ENCODE peak calls at places on chromosomes 2 and 18, in nine cellular contexts. One of them, this sample, is unnamed.

GRCh38 chr2:226514895-226515294 is 284.7 kb downstream of the IRS1 start:
- DNase-seq in HFF-Myc: no peak
- DNase-seq in fibroblast of the aortic adventitia: peak
- DNase-seq in brain microvascular endothelial cell: peak
- DNase-seq in cardiac fibroblast: peak
- DNase-seq in ovary: no peak
- DNase-seq in BE2C: no peak
- DNase-seq in GM06990: no peak
- DNase-seq in left ventricle myocardium inferior: no peak
- DNase-seq in this sample: peak

GRCh38 chr18:65016631-65017371 is 734.0 kb upstream of the CDH7 start:
- DNase-seq in ovary: no peak
- DNase-seq in BE2C: no peak
- DNase-seq in GM06990: no peak
- DNase-seq in cardiac fibroblast: no peak
- DNase-seq in fibroblast of the aortic adventitia: no peak
- DNase-seq in left ventricle myocardium inferior: no peak
- DNase-seq in HFF-Myc: no peak
- DNase-seq in brain microvascular endothelial cell: no peak
- DNase-seq in this sample: no peak

GRCh38 chr18:68033466-68033865 is 516.9 kb upstream of the DSEL start:
- DNase-seq in HFF-Myc: no peak
- DNase-seq in cardiac fibroblast: peak
- DNase-seq in left ventricle myocardium inferior: no peak
- DNase-seq in brain microvascular endothelial cell: peak
- DNase-seq in GM06990: no peak
- DNase-seq in BE2C: no peak
- DNase-seq in ovary: no peak
- DNase-seq in fibroblast of the aortic adventitia: peak
- DNase-seq in this sample: peak

GRCh38 chr18:10745232-10745631 is 219.4 kb downstream of the NAPG start:
- DNase-seq in cardiac fibroblast: no peak
- DNase-seq in left ventricle myocardium inferior: no peak
- DNase-seq in brain microvascular endothelial cell: no peak
- DNase-seq in BE2C: no peak
- DNase-seq in HFF-Myc: no peak
- DNase-seq in fibroblast of the aortic adventitia: no peak
- DNase-seq in ovary: no peak
- DNase-seq in GM06990: no peak
- DNase-seq in this sample: no peak

GRCh38 chr2:12636837-12637581 is 79.7 kb upstream of the TRIB2 start:
- DNase-seq in fibroblast of the aortic adventitia: peak
- DNase-seq in cardiac fibroblast: peak
- DNase-seq in GM06990: no peak
- DNase-seq in ovary: no peak
- DNase-seq in HFF-Myc: no peak
- DNase-seq in BE2C: peak
- DNase-seq in left ventricle myocardium inferior: no peak
- DNase-seq in brain microvascular endothelial cell: peak
- DNase-seq in this sample: peak

GRCh38 chr18:68796936-68797690 is 767 bp upstream of the CCDC102B start:
- DNase-seq in left ventricle myocardium inferior: peak
- DNase-seq in fibroblast of the aortic adventitia: peak
- DNase-seq in cardiac fibroblast: peak
- DNase-seq in HFF-Myc: peak
- DNase-seq in GM06990: no peak
- DNase-seq in ovary: no peak
- DNase-seq in brain microvascular endothelial cell: peak
- DNase-seq in BE2C: no peak
- DNase-seq in this sample: peak

GRCh38 chr2:36626756-36627155 is 28.8 kb upstream of the FEZ2 start:
- DNase-seq in BE2C: no peak
- DNase-seq in cardiac fibroblast: no peak
- DNase-seq in GM06990: no peak
- DNase-seq in fibroblast of the aortic adventitia: no peak
- DNase-seq in left ventricle myocardium inferior: no peak
- DNase-seq in ovary: no peak
- DNase-seq in brain microvascular endothelial cell: no peak
- DNase-seq in HFF-Myc: no peak
- DNase-seq in this sample: no peak

GRCh38 chr2:144198116-144198515 is 321.8 kb downstream of the ZEB2 start:
- DNase-seq in cardiac fibroblast: peak
- DNase-seq in BE2C: no peak
- DNase-seq in brain microvascular endothelial cell: peak
- DNase-seq in fibroblast of the aortic adventitia: peak
- DNase-seq in GM06990: no peak
- DNase-seq in HFF-Myc: peak
- DNase-seq in left ventricle myocardium inferior: no peak
- DNase-seq in ovary: no peak
- DNase-seq in this sample: peak

GRCh38 chr2:199148076-199148845 is 309.5 kb downstream of the SATB2 start:
- DNase-seq in GM06990: no peak
- DNase-seq in ovary: no peak
- DNase-seq in BE2C: no peak
- DNase-seq in HFF-Myc: no peak
- DNase-seq in fibroblast of the aortic adventitia: no peak
- DNase-seq in left ventricle myocardium inferior: no peak
- DNase-seq in brain microvascular endothelial cell: no peak
- DNase-seq in cardiac fibroblast: no peak
- DNase-seq in this sample: no peak

GRCh38 chr18:41324934-41325333 is 630.1 kb upstream of the PIK3C3 start:
- DNase-seq in cardiac fibroblast: peak
- DNase-seq in BE2C: no peak
- DNase-seq in GM06990: no peak
- DNase-seq in left ventricle myocardium inferior: no peak
- DNase-seq in brain microvascular endothelial cell: no peak
- DNase-seq in HFF-Myc: no peak
- DNase-seq in fibroblast of the aortic adventitia: no peak
- DNase-seq in ovary: no peak
- DNase-seq in this sample: peak

GRCh38 chr2:223598994-223599645 is 3.0 kb downstream of the SCG2 start:
- DNase-seq in BE2C: peak
- DNase-seq in cardiac fibroblast: peak
- DNase-seq in fibroblast of the aortic adventitia: peak
- DNase-seq in brain microvascular endothelial cell: peak
- DNase-seq in HFF-Myc: peak
- DNase-seq in left ventricle myocardium inferior: no peak
- DNase-seq in ovary: no peak
- DNase-seq in GM06990: no peak
- DNase-seq in this sample: peak

GRCh38 chr2:20449501-20450200 is 2.8 kb downstream of the RHOB start:
- DNase-seq in GM06990: no peak
- DNase-seq in fibroblast of the aortic adventitia: peak
- DNase-seq in cardiac fibroblast: peak
- DNase-seq in brain microvascular endothelial cell: no peak
- DNase-seq in ovary: no peak
- DNase-seq in BE2C: peak
- DNase-seq in left ventricle myocardium inferior: no peak
- DNase-seq in HFF-Myc: no peak
- DNase-seq in this sample: peak

GRCh38 chr18:10035306-10035991 is 121.6 kb downstream of the VAPA start:
- DNase-seq in ovary: no peak
- DNase-seq in HFF-Myc: no peak
- DNase-seq in brain microvascular endothelial cell: no peak
- DNase-seq in fibroblast of the aortic adventitia: no peak
- DNase-seq in cardiac fibroblast: peak
- DNase-seq in left ventricle myocardium inferior: no peak
- DNase-seq in BE2C: no peak
- DNase-seq in GM06990: no peak
- DNase-seq in this sample: no peak

GRCh38 chr18:49778826-49779465 is 34.4 kb downstream of the ACAA2 start:
- DNase-seq in HFF-Myc: no peak
- DNase-seq in GM06990: no peak
- DNase-seq in cardiac fibroblast: peak
- DNase-seq in ovary: no peak
- DNase-seq in BE2C: peak
- DNase-seq in brain microvascular endothelial cell: peak
- DNase-seq in left ventricle myocardium inferior: no peak
- DNase-seq in fibroblast of the aortic adventitia: no peak
- DNase-seq in this sample: peak

GRCh38 chr18:49786019-49786720 is 27.2 kb downstream of the ACAA2 start:
- DNase-seq in HFF-Myc: no peak
- DNase-seq in left ventricle myocardium inferior: no peak
- DNase-seq in ovary: no peak
- DNase-seq in cardiac fibroblast: no peak
- DNase-seq in fibroblast of the aortic adventitia: no peak
- DNase-seq in BE2C: no peak
- DNase-seq in brain microvascular endothelial cell: no peak
- DNase-seq in GM06990: no peak
- DNase-seq in this sample: no peak

GRCh38 chr18:49788327-49788908 is 24.9 kb downstream of the ACAA2 start:
- DNase-seq in brain microvascular endothelial cell: peak
- DNase-seq in fibroblast of the aortic adventitia: no peak
- DNase-seq in BE2C: no peak
- DNase-seq in HFF-Myc: no peak
- DNase-seq in cardiac fibroblast: peak
- DNase-seq in ovary: no peak
- DNase-seq in GM06990: no peak
- DNase-seq in left ventricle myocardium inferior: no peak
- DNase-seq in this sample: peak

DNA sequence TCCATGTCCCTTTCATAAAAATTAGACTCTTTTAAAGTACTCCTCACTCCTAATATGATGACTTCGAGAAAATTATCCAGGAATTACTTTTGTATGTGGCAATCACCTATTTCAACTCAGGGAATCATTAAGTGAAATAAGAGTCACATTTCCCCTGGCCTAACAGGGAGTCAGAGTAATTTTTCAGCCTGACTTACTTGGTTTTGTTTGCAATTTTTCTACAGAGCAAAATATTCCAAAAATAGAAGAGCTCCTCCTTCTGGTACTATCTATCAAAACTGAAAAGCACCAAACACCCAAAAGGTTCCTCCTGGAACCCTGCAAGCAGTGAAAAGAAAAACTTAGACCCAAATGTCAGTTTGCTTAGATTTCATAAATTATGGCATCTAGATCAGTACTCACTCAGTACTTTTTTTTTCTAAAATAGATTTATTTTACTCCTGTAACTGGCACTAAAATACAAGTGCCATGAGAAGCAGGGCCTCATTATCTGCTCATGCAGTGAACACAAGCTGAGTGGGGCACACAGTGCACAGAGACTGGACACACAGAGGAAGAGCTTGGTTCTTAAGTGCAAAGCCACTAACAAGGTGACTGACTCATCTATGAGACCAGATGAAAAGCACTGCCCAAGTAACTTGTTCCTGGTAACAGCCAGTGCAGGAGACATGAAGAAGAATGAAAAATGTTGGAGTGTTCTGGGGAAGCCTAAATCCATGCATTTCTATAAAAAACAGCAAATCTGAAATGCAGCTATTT is 28.7 kb downstream of the ACAA2 start:
- DNase-seq in left ventricle myocardium inferior: no peak
- DNase-seq in brain microvascular endothelial cell: no peak
- DNase-seq in ovary: no peak
- DNase-seq in GM06990: no peak
- DNase-seq in BE2C: no peak
- DNase-seq in fibroblast of the aortic adventitia: peak
- DNase-seq in HFF-Myc: no peak
- DNase-seq in cardiac fibroblast: peak
- DNase-seq in this sample: peak
- TF ChIP-seq CTCF in left ventricle myocardium inferior: no peak
- TF ChIP-seq CTCF in brain microvascular endothelial cell: peak
- TF ChIP-seq CTCF in ovary: peak
- TF ChIP-seq CTCF in GM06990: peak
- TF ChIP-seq CTCF in BE2C: peak
- TF ChIP-seq CTCF in fibroblast of the aortic adventitia: peak
- TF ChIP-seq CTCF in HFF-Myc: no peak
- TF ChIP-seq CTCF in cardiac fibroblast: peak
- TF ChIP-seq CTCF in this sample: peak

DNA sequence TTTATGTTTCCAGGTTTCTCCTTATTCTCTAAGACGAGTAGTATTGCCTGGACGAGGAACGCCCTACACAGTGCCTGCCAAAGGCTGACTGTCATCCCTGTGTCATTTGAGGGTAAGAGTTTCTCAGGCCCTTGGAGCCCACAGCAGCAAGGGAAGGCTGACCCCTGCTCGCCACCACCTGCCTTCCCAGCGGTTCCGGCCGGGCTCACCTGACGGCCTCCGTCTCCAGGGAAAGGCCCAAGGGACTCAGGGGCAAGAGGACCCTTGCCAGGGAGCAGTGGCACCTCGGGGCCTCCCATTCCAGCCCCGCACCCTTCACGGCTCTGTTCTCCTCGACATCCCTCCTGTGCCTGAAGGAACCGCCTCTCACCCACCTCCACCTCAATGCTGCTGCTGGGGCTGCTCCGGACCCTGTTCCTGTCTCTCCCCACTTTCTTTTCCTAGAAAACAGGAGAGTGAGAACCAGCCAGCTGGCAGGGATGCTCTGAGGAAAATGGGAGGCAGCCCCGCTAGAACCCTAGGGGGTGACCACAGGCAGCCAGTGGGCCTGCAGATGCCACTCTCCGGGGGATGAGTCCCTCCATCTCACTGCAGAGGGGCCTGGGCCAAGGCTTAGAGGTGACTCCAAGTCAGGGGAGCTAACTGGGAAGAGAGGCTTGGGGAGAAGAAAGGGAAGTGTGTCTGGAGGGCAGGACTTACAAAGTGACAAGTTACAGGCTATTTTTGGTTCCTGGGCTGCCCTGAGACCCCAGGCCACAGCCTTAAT is 1.8 kb downstream of the LIMS2 start:
- DNase-seq in BE2C: no peak
- DNase-seq in ovary: no peak
- DNase-seq in fibroblast of the aortic adventitia: peak
- DNase-seq in cardiac fibroblast: peak
- DNase-seq in left ventricle myocardium inferior: no peak
- DNase-seq in GM06990: no peak
- DNase-seq in HFF-Myc: no peak
- DNase-seq in brain microvascular endothelial cell: no peak
- DNase-seq in this sample: no peak
- H3K4me3 ChIP-seq in BE2C: no peak
- H3K4me3 ChIP-seq in ovary: peak
- H3K4me3 ChIP-seq in fibroblast of the aortic adventitia: peak
- H3K4me3 ChIP-seq in cardiac fibroblast: no peak
- H3K4me3 ChIP-seq in left ventricle myocardium inferior: peak
- H3K4me3 ChIP-seq in GM06990: no peak
- H3K4me3 ChIP-seq in HFF-Myc: no peak
- H3K4me3 ChIP-seq in brain microvascular endothelial cell: no peak
- H3K4me3 ChIP-seq in this sample: no peak

DNA sequence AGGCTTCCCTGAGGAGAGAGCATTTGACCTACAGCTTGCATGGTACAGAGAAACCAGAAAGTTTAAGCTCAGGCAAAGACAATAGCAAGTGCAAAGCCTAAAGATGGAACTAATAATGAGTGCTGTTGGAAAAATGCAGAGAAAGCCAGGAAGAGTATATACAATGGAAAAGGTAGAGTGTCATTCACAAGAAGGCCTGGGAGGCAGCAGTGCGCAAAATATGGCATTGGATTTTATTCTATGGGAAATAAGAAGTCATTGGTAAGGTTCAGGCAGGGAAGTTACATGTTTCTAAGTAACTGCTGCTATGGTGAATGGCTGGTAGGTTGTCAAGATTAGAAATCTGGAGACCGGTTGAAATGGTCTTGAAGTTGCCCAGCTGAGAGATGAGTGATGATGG is 2167.3 kb upstream of the CELF4 start:
- DNase-seq in cardiac fibroblast: no peak
- DNase-seq in brain microvascular endothelial cell: no peak
- DNase-seq in GM06990: no peak
- DNase-seq in BE2C: no peak
- DNase-seq in HFF-Myc: no peak
- DNase-seq in left ventricle myocardium inferior: no peak
- DNase-seq in fibroblast of the aortic adventitia: no peak
- DNase-seq in ovary: no peak
- DNase-seq in this sample: no peak
- TF ChIP-seq CTCF in cardiac fibroblast: no peak
- TF ChIP-seq CTCF in brain microvascular endothelial cell: peak
- TF ChIP-seq CTCF in GM06990: no peak
- TF ChIP-seq CTCF in BE2C: no peak
- TF ChIP-seq CTCF in HFF-Myc: no peak
- TF ChIP-seq CTCF in left ventricle myocardium inferior: no peak
- TF ChIP-seq CTCF in fibroblast of the aortic adventitia: no peak
- TF ChIP-seq CTCF in ovary: no peak
- TF ChIP-seq CTCF in this sample: peak

GRCh38 chr2:63484901-63485300 is 103.4 kb downstream of the WDPCP start:
- DNase-seq in HFF-Myc: no peak
- DNase-seq in cardiac fibroblast: no peak
- DNase-seq in ovary: no peak
- DNase-seq in GM06990: no peak
- DNase-seq in left ventricle myocardium inferior: no peak
- DNase-seq in fibroblast of the aortic adventitia: no peak
- DNase-seq in brain microvascular endothelial cell: no peak
- DNase-seq in BE2C: no peak
- DNase-seq in this sample: no peak
- H3K4me3 ChIP-seq in HFF-Myc: no peak
- H3K4me3 ChIP-seq in cardiac fibroblast: no peak
- H3K4me3 ChIP-seq in ovary: no peak
- H3K4me3 ChIP-seq in GM06990: no peak
- H3K4me3 ChIP-seq in left ventricle myocardium inferior: peak
- H3K4me3 ChIP-seq in fibroblast of the aortic adventitia: no peak
- H3K4me3 ChIP-seq in brain microvascular endothelial cell: no peak
- H3K4me3 ChIP-seq in BE2C: no peak
- H3K4me3 ChIP-seq in this sample: no peak

This sample was measured in astrocyte of the spinal cord.